ENCODE peak calls at places on chromosomes 4 and X, in seven cellular contexts. K, P, Y, A, W, J and I are unnamed samples.

GRCh38 chr4:7648813-7649395 is 214.2 kb upstream of the PSAPL1 start:
- DNase-seq in K (no peak), P (no peak), Y (no peak), A (no peak), W (no peak), J (no peak), I (no peak)

GRCh38 chr4:55382515-55383003 is 13.2 kb upstream of the TMEM165 start:
- DNase-seq in K (no peak), P (no peak), Y (no peak), A (no peak), W (no peak), J (no peak), I (no peak)

GRCh38 chrX:63404332-63404731 is 53.2 kb upstream of the SPIN4 start:
- DNase-seq in K (no peak), P (no peak), Y (no peak), A (no peak), W (no peak), J (no peak), I (no peak)

GRCh38 chrX:13691845-13692334 is 3.0 kb downstream of the RAB9A start:
- DNase-seq in K (no peak), P (no peak), Y (no peak), A (no peak), W (no peak), J (peak; percentile 3), I (no peak)

GRCh38 chr4:180190382-180190781 is 2052.8 kb upstream of the TENM3 start:
- DNase-seq in K (no peak), P (no peak), Y (no peak), A (peak; percentile 48), W (no peak), J (no peak), I (no peak)

GRCh38 chrX:135985123-135985973 is at the start of gene SLC9A6:
- DNase-seq in K (peak; percentile 80), P (peak; percentile 62), Y (peak; percentile 90), A (no peak), W (no peak), J (peak; percentile 27), I (peak; percentile 55)

GRCh38 chr4:3442959-3443749 is 1.4 kb downstream of the HGFAC start:
- DNase-seq in K (peak; percentile 87), P (peak; percentile 99), Y (peak; percentile 94), A (no peak), W (no peak), J (peak; percentile 39), I (peak; percentile 100)

GRCh38 chr4:13543648-13544555 is at the start of gene NKX3-2:
- DNase-seq in K (no peak), P (peak; percentile 19), Y (peak; percentile 73), A (no peak), W (no peak), J (no peak), I (no peak)

GRCh38 chrX:71650333-71650969 is 16.9 kb upstream of the LOC101059915 start:
- DNase-seq in K (no peak), P (no peak), Y (no peak), A (no peak), W (no peak), J (peak; percentile 14), I (no peak)

GRCh38 chr4:122588453-122589238 is 32.2 kb downstream of the IL21 start:
- DNase-seq in K (no peak), P (no peak), Y (no peak), A (no peak), W (no peak), J (no peak), I (no peak)

GRCh38 chr4:182179105-182179504 is 64.1 kb upstream of the TENM3 start:
- DNase-seq in K (no peak), P (no peak), Y (peak; percentile 45), A (no peak), W (no peak), J (no peak), I (no peak)

GRCh38 chr4:105306158-105306781 is 159.6 kb downstream of the TET2 start:
- DNase-seq in K (no peak), P (peak; percentile 20), Y (no peak), A (peak; percentile 91), W (no peak), J (no peak), I (peak; percentile 23)

GRCh38 chr4:8905773-8906667 is 34.4 kb upstream of the HMX1 start:
- DNase-seq in K (no peak), P (no peak), Y (peak; percentile 14), A (no peak), W (no peak), J (no peak), I (no peak)

GRCh38 chrX:56963377-56963776 is 32.0 kb downstream of the SPIN3 start:
- DNase-seq in K (no peak), P (no peak), Y (no peak), A (no peak), W (no peak), J (no peak), I (no peak)

GRCh38 chr4:68951078-68951805 is at the start of gene UGT2A3:
- DNase-seq in K (no peak), P (no peak), Y (no peak), A (peak; percentile 23), W (no peak), J (peak; percentile 99), I (no peak)

GRCh38 chr4:143375326-143376073 is 38.8 kb downstream of the GAB1 start:
- DNase-seq in K (peak; percentile 39), P (no peak), Y (peak; percentile 39), A (no peak), W (no peak), J (peak; percentile 17), I (no peak)

GRCh38 chrX:110435191-110435590 is 76.5 kb downstream of the RTL9 start:
- DNase-seq in K (no peak), P (no peak), Y (no peak), A (no peak), W (no peak), J (no peak), I (no peak)

GRCh38 chrX:110432066-110432465 is 73.4 kb downstream of the RTL9 start:
- DNase-seq in K (no peak), P (no peak), Y (no peak), A (no peak), W (no peak), J (no peak), I (no peak)

GRCh38 chrX:110430293-110431076 is 71.8 kb downstream of the RTL9 start:
- DNase-seq in K (no peak), P (no peak), Y (no peak), A (no peak), W (no peak), J (no peak), I (no peak)

GRCh38 chrX:110436497-110436896 is 77.8 kb downstream of the RTL9 start:
- DNase-seq in K (no peak), P (no peak), Y (no peak), A (no peak), W (no peak), J (no peak), I (no peak)

DNA sequence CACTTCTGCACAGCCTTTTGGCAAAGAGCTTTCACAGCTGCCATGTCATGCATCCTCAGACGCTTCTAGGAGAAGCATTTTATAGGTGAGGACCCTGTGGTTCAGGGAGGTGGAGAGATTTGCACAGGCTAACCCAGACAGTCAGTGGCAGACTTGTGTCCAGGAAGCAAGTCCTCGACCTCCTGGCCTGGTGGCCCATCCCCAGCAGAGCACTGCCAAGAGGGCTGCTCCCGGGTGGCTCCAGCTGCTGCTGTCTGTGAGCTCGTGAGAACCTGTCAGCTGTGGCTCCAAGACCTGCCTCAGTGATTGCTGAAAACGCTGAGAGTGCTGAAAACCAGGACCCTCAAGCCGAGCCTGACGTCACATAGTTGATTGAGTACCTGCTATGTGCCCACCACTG is 74.2 kb downstream of the RTL9 start:
- DNase-seq in K (no peak), P (no peak), Y (no peak), A (no peak), W (no peak), J (no peak), I (no peak)
- TF ChIP-seq TAF1 in K (no peak), P (no peak), Y (no peak), A (no peak), W (no peak), J (no peak), I (no peak)

GRCh38 chr4:76028242-76028859 is 5.1 kb upstream of the CXCL10 start:
- DNase-seq in K (no peak), P (no peak), Y (no peak), A (no peak), W (no peak), J (no peak), I (no peak)
- TF ChIP-seq TAF1 in K (no peak), P (no peak), Y (no peak), A (no peak), W (no peak), J (no peak), I (no peak)

GRCh38 chr4:128521156-128521555 is 233.5 kb upstream of the PGRMC2 start:
- DNase-seq in K (no peak), P (no peak), Y (no peak), A (no peak), W (no peak), J (peak; percentile 6), I (no peak)

GRCh38 chr4:128521634-128522253 is 234.1 kb upstream of the PGRMC2 start:
- DNase-seq in K (peak; percentile 37), P (no peak), Y (no peak), A (no peak), W (no peak), J (peak; percentile 7), I (no peak)

GRCh38 chr4:128517739-128518510 is 230.3 kb upstream of the PGRMC2 start:
- DNase-seq in K (peak; percentile 69), P (peak; percentile 41), Y (peak; percentile 31), A (peak; percentile 94), W (no peak), J (peak; percentile 68), I (peak; percentile 41)

GRCh38 chr4:128517096-128517738 is 229.6 kb upstream of the PGRMC2 start:
- DNase-seq in K (peak; percentile 20), P (no peak), Y (no peak), A (no peak), W (no peak), J (no peak), I (no peak)

GRCh38 chr4:128519163-128519810 is 231.7 kb upstream of the PGRMC2 start:
- DNase-seq in K (no peak), P (no peak), Y (no peak), A (no peak), W (no peak), J (no peak), I (no peak)
- TF ChIP-seq TAF1 in K (no peak), P (no peak), Y (no peak), A (no peak), W (no peak), J (no peak), I (no peak)

GRCh38 chr4:112343330-112343729 is 46.2 kb downstream of the ALPK1 start:
- DNase-seq in K (no peak), P (no peak), Y (no peak), A (no peak), W (no peak), J (no peak), I (no peak)

GRCh38 chr4:112352736-112353135 is 55.6 kb downstream of the ALPK1 start:
- DNase-seq in K (no peak), P (no peak), Y (no peak), A (no peak), W (no peak), J (no peak), I (no peak)

GRCh38 chr4:112348488-112349158 is 51.5 kb downstream of the ALPK1 start:
- DNase-seq in K (no peak), P (no peak), Y (peak; percentile 57), A (no peak), W (no peak), J (peak; percentile 65), I (no peak)
- TF ChIP-seq TAF1 in K (no peak), P (no peak), Y (no peak), A (no peak), W (no peak), J (no peak), I (no peak)